ENCODE peak calls at places on chromosomes 6 and 20, in nine cellular contexts. I, Z, P, G, J, M, E, V and O are unnamed samples.
A peak's percentile ranks its signal among the peaks of the same experiment; 100 is the strongest.

GRCh38 chr20:58956078-58956477 is 25.0 kb upstream of the NELFCD start:
- DNase-seq in I (no peak), Z (no peak), P (no peak), G (no peak), J (no peak), M (no peak), E (no peak), V (no peak), O (no peak)

GRCh38 chr6:22925304-22925835 is 356.0 kb downstream of the HDGFL1 start:
- DNase-seq in I (no peak), Z (no peak), P (no peak), G (no peak), J (no peak), M (no peak), E (no peak), V (no peak), O (no peak)

GRCh38 chr20:37071481-37071911 is 24.3 kb downstream of the RBL1 start:
- DNase-seq in I (peak; percentile 16), Z (no peak), P (peak; percentile 91), G (no peak), J (no peak), M (peak; percentile 54), E (peak; percentile 81), V (no peak), O (peak; percentile 13)

GRCh38 chr6:44072959-44073611 is 54.2 kb downstream of the MRPL14 start:
- DNase-seq in I (peak; percentile 84), Z (peak; percentile 91), P (peak; percentile 89), G (no peak), J (no peak), M (peak; percentile 86), E (peak; percentile 90), V (no peak), O (peak; percentile 99)

GRCh38 chr20:43530321-43531090 is 23.0 kb downstream of the L3MBTL1 start:
- DNase-seq in I (no peak), Z (no peak), P (no peak), G (peak; percentile 23), J (no peak), M (no peak), E (no peak), V (no peak), O (no peak)

GRCh38 chr6:122372647-122373046 is 26.8 kb upstream of the HSF2 start:
- DNase-seq in I (no peak), Z (peak; percentile 24), P (no peak), G (no peak), J (no peak), M (no peak), E (no peak), V (no peak), O (no peak)

GRCh38 chr6:102355578-102355977 is 962.1 kb downstream of the GRIK2 start:
- DNase-seq in I (no peak), Z (no peak), P (no peak), G (no peak), J (no peak), M (no peak), E (no peak), V (no peak), O (no peak)

GRCh38 chr20:59752101-59752586 is 147.8 kb downstream of the PHACTR3 start:
- DNase-seq in I (peak; percentile 11), Z (no peak), P (no peak), G (no peak), J (peak; percentile 27), M (no peak), E (no peak), V (peak; percentile 41), O (peak; percentile 43)

GRCh38 chr6:125453516-125453915 is 151.7 kb upstream of the HDDC2 start:
- DNase-seq in I (no peak), Z (no peak), P (no peak), G (no peak), J (no peak), M (no peak), E (no peak), V (no peak), O (no peak)